ENCODE peak calls at places on chromosomes 7 and 10, in eight cellular contexts. M, A, O, W, S, F, B and R are unnamed samples.

GRCh38 chr7:38190010-38190409 is 12.0 kb downstream of the STARD3NL start:
- DNase-seq in M (no peak), A (no peak), O (no peak), W (no peak), S (no peak), F (no peak), B (no peak), R (no peak)

GRCh38 chr7:101856488-101857357 is 39.3 kb downstream of the CUX1 start:
- DNase-seq in M (peak; percentile 99), A (peak; percentile 94), O (peak; percentile 96), W (peak; percentile 95), S (peak; percentile 75), F (peak; percentile 97), B (peak; percentile 97), R (peak; percentile 51)

GRCh38 chr10:128210215-128211063 is 84.2 kb upstream of the MKI67 start:
- DNase-seq in M (peak; percentile 67), A (peak; percentile 81), O (peak; percentile 81), W (peak; percentile 34), S (no peak), F (peak; percentile 53), B (no peak), R (peak; percentile 29)

GRCh38 chr10:62732841-62733653 is 71.5 kb upstream of the ADO start:
- DNase-seq in M (no peak), A (no peak), O (no peak), W (no peak), S (no peak), F (no peak), B (no peak), R (no peak)

GRCh38 chr10:61786728-61787127 is 114.8 kb upstream of the ARID5B start:
- DNase-seq in M (no peak), A (no peak), O (no peak), W (no peak), S (peak; percentile 20), F (peak; percentile 67), B (no peak), R (peak; percentile 7)

GRCh38 chr10:73814896-73815718 is 3.7 kb upstream of the NDST2 start:
- DNase-seq in M (peak; percentile 62), A (no peak), O (no peak), W (no peak), S (no peak), F (peak; percentile 67), B (no peak), R (no peak)

GRCh38 chr7:22726849-22727792 is at the start of gene IL6:
- DNase-seq in M (peak; percentile 43), A (peak; percentile 95), O (peak; percentile 63), W (peak; percentile 6), S (peak; percentile 83), F (peak; percentile 90), B (no peak), R (peak; percentile 56)

GRCh38 chr7:148303295-148304013 is 287.1 kb upstream of the C7orf33 start:
- DNase-seq in M (peak; percentile 33), A (peak; percentile 86), O (peak; percentile 39), W (no peak), S (peak; percentile 76), F (no peak), B (no peak), R (peak; percentile 67)

GRCh38 chr10:3763035-3763456 is 22.0 kb downstream of the KLF6 start:
- DNase-seq in M (peak; percentile 53), A (no peak), O (peak; percentile 45), W (no peak), S (no peak), F (peak; percentile 69), B (no peak), R (no peak)

GRCh38 chr7:3294432-3295100 is 6.5 kb upstream of the SDK1 start:
- DNase-seq in M (no peak), A (no peak), O (peak; percentile 69), W (no peak), S (no peak), F (no peak), B (no peak), R (no peak)

GRCh38 chr7:42082144-42082543 is 154.9 kb downstream of the GLI3 start:
- DNase-seq in M (no peak), A (peak; percentile 76), O (no peak), W (no peak), S (no peak), F (no peak), B (no peak), R (no peak)

GRCh38 chr10:10847313-10847712 is 170.4 kb upstream of the CELF2 start:
- DNase-seq in M (no peak), A (no peak), O (no peak), W (no peak), S (no peak), F (no peak), B (no peak), R (no peak)

GRCh38 chr10:23325132-23325531 is 19.5 kb downstream of the C10orf67 start:
- DNase-seq in M (no peak), A (no peak), O (no peak), W (no peak), S (no peak), F (no peak), B (no peak), R (no peak)

GRCh38 chr7:42272793-42273665 is 36.0 kb upstream of the GLI3 start:
- DNase-seq in M (no peak), A (no peak), O (no peak), W (no peak), S (no peak), F (no peak), B (no peak), R (no peak)

DNA sequence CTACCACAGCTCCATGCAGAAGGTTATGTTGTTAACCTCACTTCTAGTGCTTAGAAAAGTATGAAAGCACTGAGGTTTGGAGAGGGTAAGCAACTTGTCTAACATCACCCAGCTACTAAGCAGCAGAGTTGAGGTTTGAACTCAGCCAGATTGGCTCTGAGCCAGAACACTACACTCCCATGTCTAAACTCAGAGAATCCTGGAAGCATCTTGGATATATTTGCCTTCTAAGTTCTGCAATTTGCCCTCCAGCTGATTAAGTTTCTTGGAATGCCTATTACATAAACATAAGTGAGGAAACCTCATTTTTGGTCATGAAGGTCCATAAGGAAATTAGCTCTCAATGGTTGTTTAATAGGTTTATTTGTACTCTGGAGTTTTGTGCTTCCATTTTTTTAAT is 78.1 kb upstream of the PHYHIPL start:
- DNase-seq in M (no peak), A (peak; percentile 65), O (peak; percentile 11), W (no peak), S (peak; percentile 34), F (no peak), B (no peak), R (no peak)
- TF ChIP-seq EP300 in M (no peak), A (no peak), O (no peak), W (no peak), S (no peak), F (no peak), B (no peak), R (peak; percentile 24)

GRCh38 chr10:77493239-77493806 is 144.3 kb downstream of the KCNMA1 start:
- DNase-seq in M (no peak), A (no peak), O (no peak), W (no peak), S (no peak), F (no peak), B (no peak), R (no peak)

GRCh38 chr10:77493851-77494788 is 143.5 kb downstream of the KCNMA1 start:
- DNase-seq in M (peak; percentile 53), A (no peak), O (no peak), W (peak; percentile 10), S (no peak), F (peak; percentile 11), B (no peak), R (no peak)

GRCh38 chr10:77496941-77497420 is 140.6 kb downstream of the KCNMA1 start:
- DNase-seq in M (no peak), A (no peak), O (no peak), W (peak; percentile 10), S (no peak), F (no peak), B (no peak), R (no peak)

GRCh38 chr10:77497748-77498147 is 139.9 kb downstream of the KCNMA1 start:
- DNase-seq in M (no peak), A (no peak), O (no peak), W (no peak), S (no peak), F (no peak), B (no peak), R (no peak)

DNA sequence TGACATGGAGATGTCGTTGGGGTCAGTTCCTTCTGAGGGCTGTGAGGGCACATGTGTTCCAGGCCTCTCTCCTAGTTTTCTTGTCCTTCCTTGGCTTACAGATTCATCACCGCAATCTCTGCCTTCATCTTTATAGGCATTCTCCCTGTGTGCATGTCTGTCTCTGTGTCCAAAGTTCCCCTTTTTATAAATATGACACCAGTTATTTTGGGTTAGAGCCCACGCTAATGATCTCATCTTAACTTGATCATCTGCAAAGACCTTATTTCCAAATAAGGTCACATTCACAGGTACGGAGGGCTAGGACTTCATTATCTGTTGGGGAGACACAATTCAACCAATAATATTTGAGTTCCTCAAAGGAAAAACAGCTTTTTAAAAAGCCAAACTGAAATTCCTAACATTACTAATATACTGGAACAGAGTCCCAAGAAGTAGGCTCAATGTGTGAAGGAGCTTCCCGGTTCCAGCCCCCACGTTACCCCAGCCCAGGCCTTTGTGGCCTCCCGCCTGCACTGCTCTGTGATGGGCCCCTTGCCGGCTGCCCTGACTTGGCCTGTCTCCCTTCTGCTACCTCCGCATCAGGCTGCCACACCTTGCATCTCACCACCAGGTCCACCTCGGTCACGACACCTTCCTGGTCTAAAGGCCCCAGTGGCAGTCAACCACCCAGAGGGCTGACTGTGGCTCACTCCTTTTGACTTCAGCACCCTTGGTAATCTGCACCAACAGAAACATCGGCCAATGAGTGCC is 142.6 kb downstream of the KCNMA1 start:
- DNase-seq in M (no peak), A (no peak), O (no peak), W (no peak), S (no peak), F (no peak), B (no peak), R (no peak)
- TF ChIP-seq POLR2A in M (no peak), A (no peak), O (no peak), W (no peak), S (no peak), F (no peak), B (no peak), R (no peak)

GRCh38 chr10:17747883-17748550 is 4.0 kb upstream of the TMEM236 start:
- DNase-seq in M (peak; percentile 10), A (no peak), O (no peak), W (peak; percentile 18), S (no peak), F (no peak), B (peak; percentile 72), R (no peak)
- H3K27ac ChIP-seq in M (peak overlapping the region; percentile 56), A (no peak overlapping the region), O (no peak overlapping the region), W (no peak overlapping the region), S (no peak overlapping the region), F (no peak overlapping the region), B (no peak overlapping the region), R (no peak overlapping the region)

DNA sequence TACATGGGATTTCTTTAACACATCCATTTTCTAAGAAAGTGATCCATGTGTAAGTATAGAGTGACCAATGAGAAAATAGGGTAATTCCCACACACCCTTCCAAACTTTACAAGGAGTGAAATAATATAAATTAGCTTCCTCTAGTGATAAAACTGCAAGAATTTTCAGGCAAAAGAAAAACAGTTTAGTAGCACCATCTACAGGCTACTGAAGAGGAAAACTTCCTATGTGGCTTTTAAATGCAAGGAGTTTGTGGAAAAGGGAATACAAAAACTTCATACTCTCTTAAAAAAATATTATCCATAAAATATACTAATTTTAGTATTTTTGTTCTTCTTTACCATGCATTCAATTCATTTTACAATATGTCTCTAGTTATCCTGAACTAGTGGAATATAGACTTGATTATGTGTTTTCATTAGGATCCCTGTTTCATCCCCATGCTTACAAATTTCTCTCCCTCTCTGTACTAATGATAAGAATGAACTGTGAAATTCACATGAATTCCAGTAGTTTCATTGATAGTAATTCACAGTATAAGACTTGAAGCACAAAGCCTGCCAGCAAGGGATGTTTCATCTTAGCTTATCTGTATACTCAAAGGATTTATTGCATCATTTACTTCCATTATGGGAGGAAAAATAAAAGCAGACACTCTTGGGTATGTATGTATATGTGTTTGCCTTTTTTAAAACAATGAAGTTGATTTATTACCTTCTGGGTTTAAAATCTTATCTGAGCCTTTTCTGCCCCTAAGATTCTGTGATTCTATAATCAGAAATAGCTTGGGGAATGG is 442.9 kb downstream of the AUTS2 start:
- DNase-seq in M (peak; percentile 15), A (no peak), O (no peak), W (no peak), S (no peak), F (peak; percentile 12), B (no peak), R (no peak)
- TF ChIP-seq EP300 in M (no peak), A (no peak), O (no peak), W (no peak), S (no peak), F (no peak), B (no peak), R (no peak)